ENCODE peak calls at places on chromosomes 6 and 20, in six cellular contexts. Y, D, T, F, L and G are unnamed samples.

GRCh38 chr6:74249658-74250057 is 553.7 kb downstream of the CD109 start:
- DNase-seq in Y (no peak), D (no peak), T (peak), F (no peak), L (no peak), G (no peak)

GRCh38 chr6:132569170-132569569 is 952 bp upstream of the TAAR6 start:
- DNase-seq in Y (no peak), D (no peak), T (no peak), F (no peak), L (no peak), G (no peak)

GRCh38 chr6:137821486-137821885 is 45.6 kb upstream of the TNFAIP3 start:
- DNase-seq in Y (no peak), D (no peak), T (no peak), F (no peak), L (no peak), G (no peak)

GRCh38 chr6:27019651-27020552 is 227.6 kb upstream of the PRSS16 start:
- DNase-seq in Y (peak), D (peak), T (peak), F (no peak), L (peak), G (peak)

GRCh38 chr6:106530026-106530425 is 99.3 kb downstream of the RTN4IP1 start:
- DNase-seq in Y (no peak), D (no peak), T (no peak), F (no peak), L (no peak), G (no peak)

GRCh38 chr6:124303971-124304370 is 500.3 kb downstream of the NKAIN2 start:
- DNase-seq in Y (no peak), D (no peak), T (no peak), F (no peak), L (no peak), G (no peak)

GRCh38 chr6:131950767-131951575 is at the start of gene CCN2:
- DNase-seq in Y (peak), D (peak), T (no peak), F (peak), L (peak), G (peak)

GRCh38 chr6:2970753-2971419 is 481 bp downstream of the SERPINB6 start:
- DNase-seq in Y (peak), D (peak), T (no peak), F (no peak), L (no peak), G (peak)

GRCh38 chr6:42313941-42314570 is 96.4 kb upstream of the MRPS10 start:
- DNase-seq in Y (no peak), D (no peak), T (no peak), F (no peak), L (no peak), G (no peak)

GRCh38 chr6:33622456-33623431 is 1.6 kb downstream of the ITPR3 start:
- DNase-seq in Y (no peak), D (no peak), T (peak), F (no peak), L (no peak), G (no peak)

GRCh38 chr6:74834967-74835366 is 370.9 kb downstream of the COL12A1 start:
- DNase-seq in Y (no peak), D (no peak), T (no peak), F (no peak), L (no peak), G (no peak)

DNA sequence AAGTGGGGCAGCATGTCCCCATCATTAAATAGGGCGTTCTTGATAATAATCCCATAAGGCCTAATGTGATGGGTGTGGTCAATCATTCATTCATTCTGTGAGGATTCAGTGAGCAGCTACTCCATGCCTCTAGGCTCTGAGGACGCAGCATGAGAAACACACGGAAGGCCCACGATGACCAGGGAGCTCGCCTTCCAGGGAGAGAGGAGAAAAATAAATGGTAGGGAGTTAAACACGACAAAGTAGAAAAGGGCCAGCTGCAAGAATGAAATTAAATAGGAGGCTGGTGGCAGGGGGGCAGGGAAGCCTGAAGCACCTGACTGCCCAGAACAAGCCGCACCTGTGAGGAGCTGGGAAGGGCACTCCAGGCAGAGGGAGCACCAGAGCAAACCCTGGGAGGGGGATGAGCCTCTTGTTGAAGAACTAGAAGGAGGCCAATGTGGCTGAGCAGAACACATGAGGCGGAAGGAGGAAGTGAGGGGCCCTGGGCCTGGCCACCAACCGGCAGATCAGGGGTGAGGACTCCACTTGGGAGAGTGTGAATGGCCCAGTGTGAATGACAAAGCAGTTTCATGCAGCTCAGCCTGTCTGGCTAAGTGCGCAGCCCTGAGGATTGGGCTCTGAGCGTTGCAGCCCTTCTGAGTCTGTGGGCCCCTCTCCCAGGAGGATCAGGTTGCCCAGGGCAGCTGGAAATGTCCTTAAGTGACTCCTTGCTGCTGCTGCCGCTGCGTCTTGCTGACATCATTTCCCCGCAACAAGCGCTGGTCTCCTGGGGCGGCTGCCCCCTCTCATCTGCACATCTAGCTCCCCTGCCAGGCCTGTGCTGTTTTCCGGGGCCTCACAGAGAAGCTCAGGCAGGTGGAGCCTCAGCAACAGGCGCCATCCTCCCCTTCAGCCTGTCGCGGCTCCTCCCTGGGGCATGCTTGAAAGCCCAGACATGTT is 99.9 kb downstream of the CDH26 start:
- DNase-seq in Y (peak), D (peak), T (no peak), F (no peak), L (no peak), G (peak)
- TF ChIP-seq SP1 in Y (no peak), D (no peak), T (no peak), F (no peak), L (no peak), G (no peak)

DNA sequence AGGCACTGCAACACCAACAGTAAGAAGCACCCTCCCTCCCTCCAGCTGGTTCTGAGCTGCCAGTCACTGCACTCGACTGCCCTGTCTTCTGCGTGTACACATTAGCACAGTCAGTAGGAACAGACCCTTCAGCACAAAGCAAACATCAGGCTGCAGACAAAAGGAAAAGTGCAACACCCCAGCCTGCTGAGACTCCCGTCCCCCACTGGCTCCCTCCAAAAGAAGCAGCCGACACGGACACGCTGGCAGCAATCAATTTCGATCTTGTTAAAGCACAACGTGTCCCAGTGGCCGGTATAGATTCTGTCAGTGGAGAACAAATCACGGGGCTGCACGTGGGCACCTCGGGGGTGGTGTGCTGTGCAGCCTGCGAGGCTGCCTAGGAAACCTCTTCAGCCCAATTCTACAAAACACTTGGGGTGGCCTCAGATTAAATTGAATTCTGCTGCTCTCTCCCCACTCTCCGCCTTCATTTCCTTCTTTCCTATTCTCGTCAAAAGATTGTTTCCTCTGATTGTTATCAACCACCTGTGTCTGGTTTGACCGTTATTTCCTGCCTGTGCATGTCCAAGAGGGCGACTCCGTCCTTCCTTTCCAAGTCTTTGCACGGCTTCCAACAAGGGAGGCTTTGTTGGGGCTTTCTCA is 38.7 kb downstream of the TRAF3IP2 start:
- DNase-seq in Y (no peak), D (no peak), T (no peak), F (no peak), L (no peak), G (no peak)
- TF ChIP-seq SP1 in Y (no peak), D (no peak), T (no peak), F (no peak), L (no peak), G (no peak)

DNA sequence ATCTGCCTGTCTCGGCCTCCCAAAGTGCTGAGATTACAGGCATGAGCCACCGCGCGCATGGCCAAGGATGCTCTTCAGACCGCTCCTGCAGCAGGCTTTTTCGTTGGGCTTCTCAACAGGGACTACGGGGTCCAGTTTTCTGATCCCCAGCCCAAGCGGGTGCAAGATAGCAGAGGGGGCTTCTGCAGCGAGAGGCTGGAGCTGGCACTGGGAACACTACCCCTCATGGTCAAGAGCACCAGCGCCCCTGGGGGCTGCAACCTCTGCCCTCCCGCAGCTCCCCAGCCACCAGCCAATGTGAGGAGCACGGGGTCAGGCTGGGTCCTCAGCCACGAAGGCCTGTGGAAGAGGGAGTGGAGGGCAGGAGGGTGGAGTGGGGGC is 6.0 kb downstream of the CTSZ start:
- DNase-seq in Y (no peak), D (no peak), T (no peak), F (no peak), L (no peak), G (no peak)
- TF ChIP-seq SP1 in Y (no peak), D (no peak), T (no peak), F (no peak), L (no peak), G (no peak)

GRCh38 chr20:46939031-46939430 is 44.4 kb downstream of the EYA2 start:
- DNase-seq in Y (peak), D (no peak), T (no peak), F (peak), L (peak), G (peak)
- TF ChIP-seq SP1 in Y (no peak), D (peak), T (no peak), F (no peak), L (peak), G (no peak)

GRCh38 chr6:90859612-90860011 is 272.7 kb upstream of the MAP3K7 start:
- DNase-seq in Y (peak), D (no peak), T (no peak), F (no peak), L (no peak), G (no peak)

GRCh38 chr6:90865513-90865912 is 278.6 kb upstream of the MAP3K7 start:
- DNase-seq in Y (no peak), D (no peak), T (no peak), F (no peak), L (no peak), G (no peak)

GRCh38 chr6:90859056-90859455 is 272.2 kb upstream of the MAP3K7 start:
- DNase-seq in Y (no peak), D (no peak), T (no peak), F (no peak), L (no peak), G (no peak)

GRCh38 chr6:90860822-90861601 is 274.1 kb upstream of the MAP3K7 start:
- DNase-seq in Y (no peak), D (no peak), T (no peak), F (peak), L (no peak), G (peak)
- TF ChIP-seq SP1 in Y (no peak), D (no peak), T (no peak), F (no peak), L (no peak), G (no peak)

GRCh38 chr6:20402181-20403079 is 751 bp downstream of the E2F3 start:
- DNase-seq in Y (peak), D (peak), T (no peak), F (peak), L (peak), G (peak)

GRCh38 chr6:20403080-20403765 is 1.5 kb downstream of the E2F3 start:
- DNase-seq in Y (peak), D (peak), T (peak), F (peak), L (peak), G (peak)

GRCh38 chr6:20401403-20402180 is at the start of gene E2F3:
- DNase-seq in Y (peak), D (peak), T (peak), F (peak), L (peak), G (peak)

GRCh38 chr6:20399518-20399917 is 2.2 kb upstream of the E2F3 start:
- DNase-seq in Y (no peak), D (no peak), T (no peak), F (no peak), L (no peak), G (no peak)

GRCh38 chr6:20400476-20401402 is 940 bp upstream of the E2F3 start:
- DNase-seq in Y (peak), D (no peak), T (no peak), F (peak), L (peak), G (peak)
- TF ChIP-seq SP1 in Y (no peak), D (no peak), T (no peak), F (no peak), L (no peak), G (no peak)

DNA sequence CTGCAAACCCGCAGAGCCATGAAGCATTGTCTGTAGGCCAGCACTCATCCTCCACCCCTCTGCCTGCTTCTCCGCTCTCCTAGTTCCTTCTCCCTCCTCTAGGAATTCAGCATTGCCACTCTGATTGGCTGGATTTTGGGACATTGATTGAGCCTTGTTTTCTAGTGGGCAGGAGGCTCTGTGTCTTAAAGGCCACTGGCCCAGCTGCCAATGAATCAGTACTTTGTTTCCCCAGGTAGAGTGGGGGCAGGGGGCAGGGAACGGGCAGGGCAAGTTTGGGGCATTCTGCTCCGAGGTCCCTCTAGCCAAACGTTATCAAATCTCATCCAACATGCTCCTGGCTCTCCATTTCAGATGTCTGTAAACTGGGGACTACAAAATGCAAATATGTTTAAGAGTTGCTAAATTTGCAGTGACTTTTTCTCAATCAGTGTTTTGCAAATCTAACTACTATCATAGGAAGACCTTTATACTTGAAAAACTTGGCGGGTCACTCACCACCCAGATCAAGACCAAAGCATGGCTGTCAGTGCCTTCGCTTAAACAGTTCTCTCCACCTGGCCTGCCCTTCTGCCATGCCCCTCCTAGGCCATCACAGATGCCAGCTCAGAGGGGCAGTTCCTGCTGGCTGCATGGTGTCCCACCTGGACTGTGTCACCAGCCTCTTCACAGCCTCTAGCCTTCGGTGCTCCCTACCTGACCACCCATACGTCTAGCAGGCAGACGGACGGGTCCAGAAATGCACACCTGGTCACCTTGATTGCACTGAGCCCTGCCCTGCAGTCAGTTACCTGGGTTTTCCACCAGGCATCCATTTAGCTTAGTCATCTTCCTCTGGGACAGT is 10.2 kb upstream of the BPI start:
- DNase-seq in Y (no peak), D (no peak), T (no peak), F (no peak), L (no peak), G (no peak)
- TF ChIP-seq SP1 in Y (no peak), D (no peak), T (no peak), F (no peak), L (no peak), G (no peak)

GRCh38 chr6:89530982-89531381 is 98.0 kb downstream of the ANKRD6 start:
- DNase-seq in Y (no peak), D (no peak), T (no peak), F (no peak), L (no peak), G (no peak)

GRCh38 chr6:89525786-89526562 is 93.0 kb downstream of the ANKRD6 start:
- DNase-seq in Y (no peak), D (no peak), T (no peak), F (no peak), L (no peak), G (no peak)

GRCh38 chr6:89526563-89526869 is 93.6 kb downstream of the ANKRD6 start:
- DNase-seq in Y (no peak), D (no peak), T (no peak), F (no peak), L (no peak), G (no peak)

GRCh38 chr6:89527634-89528033 is 94.7 kb downstream of the ANKRD6 start:
- DNase-seq in Y (no peak), D (no peak), T (no peak), F (no peak), L (peak), G (no peak)

DNA sequence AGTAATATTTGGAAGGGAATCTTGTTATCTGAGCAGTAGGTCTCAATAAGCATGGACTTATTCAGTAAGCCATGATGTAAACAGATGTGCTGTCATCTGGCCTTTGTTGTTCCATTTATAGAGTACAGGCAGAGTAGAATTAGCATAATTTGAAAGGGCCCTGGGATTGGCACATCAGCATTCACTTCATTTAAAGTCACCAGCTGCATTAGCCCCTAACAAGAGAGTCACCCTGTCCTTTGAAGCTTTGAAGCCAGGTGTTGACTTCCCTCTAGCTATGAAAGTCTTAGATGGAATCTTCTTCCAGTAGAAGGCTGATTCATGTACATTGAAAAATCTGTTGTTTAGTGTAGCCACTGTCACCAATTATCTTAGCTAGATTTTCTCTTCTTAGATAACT is 95.9 kb downstream of the ANKRD6 start:
- DNase-seq in Y (no peak), D (no peak), T (no peak), F (no peak), L (no peak), G (no peak)
- TF ChIP-seq SP1 in Y (no peak), D (no peak), T (no peak), F (no peak), L (no peak), G (no peak)